ENCODE peak calls at places on chromosome 15, in nine cellular contexts. J is T1000; Q is MG63; O is GM18507; E is activated CD4-positive, alpha-beta T cell treated with anti-CD3 and anti-CD28 coated beads for 24 hours; Y is foreskin fibroblast; P is KBM-7; C is nephron progenitor cell; F is EL. X is an unnamed sample.

GRCh38 chr15:35078221-35078915 is 6.7 kb downstream of the NANOGP8 start:
- DNase-seq in F (peak), Q (peak), E (peak), O (peak), J (no peak), C (peak), P (peak), Y (peak), X (peak)

GRCh38 chr15:99213187-99213811 is 36.1 kb downstream of the TTC23 start:
- DNase-seq in J (peak), F (peak), Y (peak), Q (peak), C (peak), O (peak), P (peak), E (peak), X (peak)

GRCh38 chr15:58441376-58442070 is 9.7 kb downstream of the LIPC start:
- DNase-seq in Q (peak), C (no peak), E (no peak), F (peak), P (no peak), O (no peak), Y (peak), J (peak), X (no peak)

GRCh38 chr15:101723161-101723873 is 956 bp downstream of the TARS3 start:
- DNase-seq in E (no peak), P (peak), C (no peak), Y (peak), F (peak), J (no peak), Q (peak), O (peak), X (peak)

GRCh38 chr15:48823237-48823636 is 12.4 kb upstream of the CEP152 start:
- DNase-seq in E (no peak), C (no peak), Q (no peak), J (no peak), Y (peak), F (peak), O (no peak), P (no peak), X (no peak)

GRCh38 chr15:84598250-84598649 is 2.6 kb upstream of the ZSCAN2 start:
- DNase-seq in Y (peak), P (peak), Q (no peak), E (no peak), C (no peak), O (no peak), J (no peak), F (no peak), X (peak)

GRCh38 chr15:69568621-69569020 is 116.0 kb downstream of the RPLP1 start:
- DNase-seq in E (no peak), F (peak), C (no peak), J (peak), P (no peak), O (no peak), Q (peak), Y (peak), X (no peak)

GRCh38 chr15:63388511-63388910 is 6.9 kb upstream of the CA12 start:
- DNase-seq in Y (no peak), O (no peak), P (no peak), E (no peak), F (no peak), Q (no peak), J (no peak), C (no peak), X (no peak)

GRCh38 chr15:81256916-81257315 is 60.2 kb downstream of the IL16 start:
- DNase-seq in E (no peak), F (peak), Y (peak), Q (no peak), P (peak), C (no peak), J (no peak), O (no peak), X (peak)

GRCh38 chr15:90367578-90367977 is 15.5 kb downstream of the ZNF774 start:
- DNase-seq in F (no peak), E (no peak), Q (no peak), Y (peak), O (no peak), P (peak), J (no peak), C (no peak), X (no peak)

GRCh38 chr15:53448215-53449001 is 311.1 kb downstream of the WDR72 start:
- DNase-seq in O (no peak), Q (no peak), C (no peak), J (no peak), E (no peak), F (no peak), Y (no peak), P (no peak), X (no peak)

GRCh38 chr15:79942656-79943481 is 28.1 kb downstream of the BCL2A1 start:
- DNase-seq in J (no peak), C (no peak), Y (peak), Q (peak), P (no peak), F (peak), O (no peak), E (no peak), X (peak)

GRCh38 chr15:35481992-35482391 is 64.0 kb downstream of the DPH6 start:
- DNase-seq in C (no peak), P (no peak), O (no peak), Y (peak), E (no peak), Q (peak), F (peak), J (peak), X (no peak)

GRCh38 chr15:100373942-100374341 is 32.2 kb upstream of the ADAMTS17 start:
- DNase-seq in J (no peak), F (no peak), P (no peak), Y (no peak), Q (peak), O (no peak), C (no peak), E (no peak), X (no peak)

GRCh38 chr15:90174140-90174891 is 26.8 kb upstream of the SEMA4B start:
- DNase-seq in J (no peak), F (no peak), Y (peak), E (no peak), Q (peak), O (no peak), P (no peak), C (no peak), X (no peak)

GRCh38 chr15:68464451-68465090 is 32.6 kb upstream of the ITGA11 start:
- DNase-seq in C (no peak), E (no peak), F (peak), O (no peak), J (peak), P (no peak), Q (peak), Y (peak), X (no peak)

GRCh38 chr15:39591141-39591895 is 10.4 kb downstream of the THBS1 start:
- DNase-seq in O (no peak), C (no peak), Q (no peak), P (no peak), J (no peak), F (peak), Y (no peak), E (no peak), X (no peak)

GRCh38 chr15:75056036-75056435 is 32.6 kb downstream of the PPCDC start:
- DNase-seq in E (no peak), Q (no peak), O (no peak), Y (no peak), J (no peak), C (no peak), F (no peak), P (no peak), X (no peak)

GRCh38 chr15:62844564-62845235 is 197.8 kb upstream of the TPM1 start:
- DNase-seq in F (no peak), E (no peak), Y (no peak), C (no peak), P (no peak), Q (no peak), O (no peak), J (no peak), X (no peak)